ENCODE peak calls at places on chromosomes 12 and 14, in four cellular contexts. One of them, this sample, is unnamed.

GRCh38 chr12:120388711-120389431 is 19.9 kb upstream of the MSI1 start:
- DNase-seq in T-helper 1 cell: no peak
- DNase-seq in nephron progenitor cell: peak; percentile 30
- DNase-seq in pancreas: no peak
- DNase-seq in this sample: no peak

GRCh38 chr14:77099425-77100167 is 1.5 kb downstream of the CIPC start:
- DNase-seq in T-helper 1 cell: no peak
- DNase-seq in nephron progenitor cell: no peak
- DNase-seq in pancreas: no peak
- DNase-seq in this sample: peak; percentile 76

GRCh38 chr14:58746261-58746660 is 108.5 kb downstream of the DACT1 start:
- DNase-seq in T-helper 1 cell: no peak
- DNase-seq in nephron progenitor cell: no peak
- DNase-seq in pancreas: no peak
- DNase-seq in this sample: no peak

GRCh38 chr12:99611590-99611989 is 36.0 kb upstream of the GARIN6 start:
- DNase-seq in T-helper 1 cell: no peak
- DNase-seq in nephron progenitor cell: no peak
- DNase-seq in pancreas: no peak
- DNase-seq in this sample: peak; percentile 40

GRCh38 chr12:131900397-131900796 is 6.0 kb downstream of the ULK1 start:
- DNase-seq in T-helper 1 cell: no peak
- DNase-seq in nephron progenitor cell: no peak
- DNase-seq in pancreas: peak; percentile 39
- DNase-seq in this sample: no peak

GRCh38 chr12:64627781-64628180 is 17.5 kb downstream of the RASSF3 start:
- DNase-seq in T-helper 1 cell: no peak
- DNase-seq in nephron progenitor cell: no peak
- DNase-seq in pancreas: no peak
- DNase-seq in this sample: no peak

GRCh38 chr14:69637503-69638030 is 26.2 kb downstream of the SUSD6 start:
- DNase-seq in T-helper 1 cell: no peak
- DNase-seq in nephron progenitor cell: peak; percentile 23
- DNase-seq in pancreas: no peak
- DNase-seq in this sample: no peak

GRCh38 chr12:48177985-48178384 is 5.5 kb upstream of the CCDC184 start:
- DNase-seq in T-helper 1 cell: no peak
- DNase-seq in nephron progenitor cell: no peak
- DNase-seq in pancreas: no peak
- DNase-seq in this sample: no peak

GRCh38 chr14:36313898-36314297 is 6.5 kb downstream of the MBIP start:
- DNase-seq in T-helper 1 cell: no peak
- DNase-seq in nephron progenitor cell: no peak
- DNase-seq in pancreas: no peak
- DNase-seq in this sample: no peak

GRCh38 chr14:24072436-24072835 is 1.1 kb downstream of the CPNE6 start:
- DNase-seq in T-helper 1 cell: no peak
- DNase-seq in nephron progenitor cell: no peak
- DNase-seq in pancreas: peak; percentile 73
- DNase-seq in this sample: no peak

GRCh38 chr14:71532349-71532748 is 399.9 kb upstream of the RGS6 start:
- DNase-seq in T-helper 1 cell: no peak
- DNase-seq in nephron progenitor cell: no peak
- DNase-seq in pancreas: no peak
- DNase-seq in this sample: peak; percentile 71

GRCh38 chr12:57124259-57124877 is 3.9 kb upstream of the LRP1 start:
- DNase-seq in T-helper 1 cell: peak; percentile 68
- DNase-seq in nephron progenitor cell: peak; percentile 81
- DNase-seq in pancreas: peak; percentile 67
- DNase-seq in this sample: peak; percentile 79

GRCh38 chr12:60174476-60174875 is 578.6 kb downstream of the SLC16A7 start:
- DNase-seq in T-helper 1 cell: no peak
- DNase-seq in nephron progenitor cell: no peak
- DNase-seq in pancreas: no peak
- DNase-seq in this sample: no peak

GRCh38 chr12:124391340-124392261 is 96.7 kb downstream of the RFLNA start:
- DNase-seq in T-helper 1 cell: no peak
- DNase-seq in nephron progenitor cell: no peak
- DNase-seq in pancreas: no peak
- DNase-seq in this sample: no peak

GRCh38 chr14:36521598-36522345 is 1.7 kb upstream of the NKX2-1 start:
- DNase-seq in T-helper 1 cell: no peak
- DNase-seq in nephron progenitor cell: peak; percentile 25
- DNase-seq in pancreas: no peak
- DNase-seq in this sample: no peak

GRCh38 chr12:69225251-69225910 is 14.0 kb upstream of the CPSF6 start:
- DNase-seq in T-helper 1 cell: no peak
- DNase-seq in nephron progenitor cell: no peak
- DNase-seq in pancreas: no peak
- DNase-seq in this sample: no peak

GRCh38 chr12:129903956-129904769 is at the start of gene TMEM132D:
- DNase-seq in T-helper 1 cell: no peak
- DNase-seq in nephron progenitor cell: peak; percentile 69
- DNase-seq in pancreas: no peak
- DNase-seq in this sample: no peak

GRCh38 chr14:79540394-79540793 is 670.9 kb downstream of the DIO2 start:
- DNase-seq in T-helper 1 cell: no peak
- DNase-seq in nephron progenitor cell: no peak
- DNase-seq in pancreas: no peak
- DNase-seq in this sample: no peak

GRCh38 chr14:37668646-37669045 is 73.2 kb downstream of the TTC6 start:
- DNase-seq in T-helper 1 cell: no peak
- DNase-seq in nephron progenitor cell: no peak
- DNase-seq in pancreas: no peak
- DNase-seq in this sample: no peak

GRCh38 chr12:11500222-11500860 is 105.0 kb upstream of the PRB2 start:
- DNase-seq in T-helper 1 cell: peak; percentile 68
- DNase-seq in nephron progenitor cell: peak; percentile 99
- DNase-seq in pancreas: peak; percentile 90
- DNase-seq in this sample: peak; percentile 86

GRCh38 chr12:10361622-10362021 is 28.2 kb downstream of the KLRK1 start:
- DNase-seq in T-helper 1 cell: no peak
- DNase-seq in nephron progenitor cell: no peak
- DNase-seq in pancreas: no peak
- DNase-seq in this sample: no peak

GRCh38 chr14:44626423-44626822 is 119.3 kb upstream of the FSCB start:
- DNase-seq in T-helper 1 cell: no peak
- DNase-seq in nephron progenitor cell: no peak
- DNase-seq in pancreas: no peak
- DNase-seq in this sample: no peak

GRCh38 chr14:43786066-43786762 is 720.9 kb downstream of the FSCB start:
- DNase-seq in T-helper 1 cell: no peak
- DNase-seq in nephron progenitor cell: no peak
- DNase-seq in pancreas: peak; percentile 11
- DNase-seq in this sample: no peak

GRCh38 chr14:69625299-69626131 is 14.1 kb downstream of the SUSD6 start:
- DNase-seq in T-helper 1 cell: peak; percentile 51
- DNase-seq in nephron progenitor cell: no peak
- DNase-seq in pancreas: no peak
- DNase-seq in this sample: no peak

GRCh38 chr14:100240725-100241032 is 1.7 kb downstream of the YY1 start:
- DNase-seq in T-helper 1 cell: no peak
- DNase-seq in nephron progenitor cell: no peak
- DNase-seq in pancreas: no peak
- DNase-seq in this sample: no peak

GRCh38 chr14:104341532-104342434 is 203.4 kb downstream of the KIF26A start:
- DNase-seq in T-helper 1 cell: no peak
- DNase-seq in nephron progenitor cell: peak; percentile 74
- DNase-seq in pancreas: peak; percentile 86
- DNase-seq in this sample: no peak